ENCODE peak calls at places on chromosome 14, in six cellular contexts. Y, R, T, K, P and F are unnamed samples.

GRCh38 chr14:46580941-46581671 is 70.5 kb downstream of the RPL10L start:
- DNase-seq in K (no peak), T (no peak), Y (peak), R (no peak), P (no peak), F (peak)

GRCh38 chr14:65336191-65336591 is 76.3 kb upstream of the FUT8 start:
- DNase-seq in T (no peak), P (no peak), K (no peak), Y (no peak), R (no peak), F (no peak)

GRCh38 chr14:31937730-31938346 is 139.3 kb upstream of the ARHGAP5 start:
- DNase-seq in Y (no peak), P (peak), K (no peak), R (no peak), T (no peak), F (peak)

GRCh38 chr14:69069020-69069421 is 83.9 kb downstream of the DCAF5 start:
- DNase-seq in T (no peak), P (no peak), Y (no peak), R (no peak), K (no peak), F (no peak)

GRCh38 chr14:32938719-32939253 is at the start of gene NPAS3:
- DNase-seq in P (no peak), R (no peak), K (no peak), Y (peak), T (peak), F (no peak)

GRCh38 chr14:50360851-50361250 is 35.8 kb downstream of the CDKL1 start:
- DNase-seq in K (no peak), R (no peak), T (no peak), P (no peak), Y (no peak), F (no peak)

GRCh38 chr14:64899958-64900357 is 14.3 kb upstream of the CHURC1 start:
- DNase-seq in T (no peak), Y (no peak), P (no peak), R (no peak), K (no peak), F (no peak)

GRCh38 chr14:77474763-77475162 is 16.9 kb downstream of the AHSA1 start:
- DNase-seq in Y (no peak), P (no peak), K (peak), R (no peak), T (no peak), F (no peak)

GRCh38 chr14:95024380-95024779 is 132.9 kb downstream of the DICER1 start:
- DNase-seq in Y (no peak), T (no peak), K (no peak), P (no peak), R (no peak), F (no peak)

GRCh38 chr14:102901633-102902032 is 20.8 kb upstream of the AMN start:
- DNase-seq in P (no peak), R (no peak), Y (no peak), T (no peak), K (no peak), F (peak)